ENCODE peak calls at places on chromosome 3, in six cellular contexts. O is NCI-H446, D is dermis blood vessel endothelial cell, G is HT1080, R is M059J, A is Daoy. C is an unnamed sample.

GRCh38 chr3:24460974-24461373 is 33.7 kb downstream of the THRB start:
- DNase-seq in O (no peak), D (no peak), G (no peak), R (peak), A (no peak), C (no peak)

GRCh38 chr3:195213639-195214315 is 57.2 kb downstream of the XXYLT1 start:
- DNase-seq in O (no peak), D (no peak), G (no peak), R (no peak), A (no peak), C (no peak)

GRCh38 chr3:171317133-171317532 is 143.1 kb downstream of the TNIK start:
- DNase-seq in O (peak), D (peak), G (peak), R (peak), A (peak), C (no peak)

GRCh38 chr3:20055020-20055775 is 15.0 kb downstream of the KAT2B start:
- DNase-seq in O (no peak), D (peak), G (no peak), R (no peak), A (no peak), C (no peak)

GRCh38 chr3:37968232-37968631 is 22.4 kb upstream of the VILL start:
- DNase-seq in O (no peak), D (no peak), G (no peak), R (no peak), A (no peak), C (no peak)

GRCh38 chr3:63351159-63352007 is 73.3 kb downstream of the SYNPR start:
- DNase-seq in O (no peak), D (peak), G (peak), R (peak), A (peak), C (peak)

GRCh38 chr3:130459944-130460343 is 57.0 kb upstream of the COL6A6 start:
- DNase-seq in O (no peak), D (no peak), G (no peak), R (no peak), A (no peak), C (no peak)

GRCh38 chr3:25856902-25857518 is 67.1 kb downstream of the OXSM start:
- DNase-seq in O (no peak), D (peak), G (peak), R (peak), A (peak), C (peak)

GRCh38 chr3:39024497-39024896 is 27.2 kb downstream of the SCN11A start:
- DNase-seq in O (no peak), D (no peak), G (no peak), R (no peak), A (no peak), C (no peak)

GRCh38 chr3:73447118-73447517 is 177.6 kb downstream of the PDZRN3 start:
- DNase-seq in O (no peak), D (no peak), G (no peak), R (no peak), A (no peak), C (no peak)

GRCh38 chr3:161913786-161914389 is 417.3 kb downstream of the OTOL1 start:
- DNase-seq in O (no peak), D (peak), G (peak), R (peak), A (peak), C (peak)

GRCh38 chr3:37204314-37204713 is 29.9 kb upstream of the LRRFIP2 start:
- DNase-seq in O (no peak), D (no peak), G (no peak), R (no peak), A (no peak), C (no peak)

GRCh38 chr3:122299872-122300460 is 25.1 kb upstream of the CSTA start:
- DNase-seq in O (no peak), D (peak), G (peak), R (no peak), A (peak), C (peak)

GRCh38 chr3:161274691-161275298 is 53.7 kb downstream of the NMD3 start:
- DNase-seq in O (peak), D (peak), G (peak), R (peak), A (peak), C (peak)

GRCh38 chr3:42691861-42692666 is 6.7 kb downstream of the KLHL40 start:
- DNase-seq in O (no peak), D (no peak), G (no peak), R (no peak), A (no peak), C (no peak)

GRCh38 chr3:17573396-17573795 is 169.0 kb downstream of the TBC1D5 start:
- DNase-seq in O (no peak), D (no peak), G (no peak), R (no peak), A (no peak), C (no peak)

GRCh38 chr3:162287600-162287999 is 791.0 kb downstream of the OTOL1 start:
- DNase-seq in O (no peak), D (no peak), G (no peak), R (no peak), A (no peak), C (no peak)

GRCh38 chr3:15086699-15087098 is 12.2 kb downstream of the RBSN start:
- DNase-seq in O (no peak), D (no peak), G (no peak), R (no peak), A (no peak), C (no peak)

GRCh38 chr3:36677331-36678007 is 86.9 kb downstream of the DCLK3 start:
- DNase-seq in O (no peak), D (no peak), G (peak), R (peak), A (peak), C (peak)

GRCh38 chr3:101255441-101255840 is 64.9 kb downstream of the IMPG2 start:
- DNase-seq in O (no peak), D (no peak), G (no peak), R (no peak), A (no peak), C (peak)

GRCh38 chr3:43647331-43648166 is 25.7 kb upstream of the ANO10 start:
- DNase-seq in O (no peak), D (no peak), G (no peak), R (no peak), A (no peak), C (no peak)

GRCh38 chr3:194056731-194057415 is 79.1 kb upstream of the HES1 start:
- DNase-seq in O (no peak), D (no peak), G (no peak), R (no peak), A (no peak), C (peak)

GRCh38 chr3:127538569-127538968 is 52.0 kb downstream of the TPRA1 start:
- DNase-seq in O (no peak), D (no peak), G (no peak), R (no peak), A (no peak), C (peak)

GRCh38 chr3:177098551-177098950 is 98.7 kb downstream of the TBL1XR1 start:
- DNase-seq in O (no peak), D (no peak), G (no peak), R (no peak), A (no peak), C (no peak)

GRCh38 chr3:109275702-109276293 is 40.5 kb downstream of the DPPA2 start:
- DNase-seq in O (no peak), D (peak), G (peak), R (peak), A (peak), C (peak)

GRCh38 chr3:38985581-38985980 is 66.2 kb downstream of the SCN11A start:
- DNase-seq in O (no peak), D (no peak), G (peak), R (peak), A (no peak), C (no peak)

GRCh38 chr3:151445283-151446001 is 15.4 kb downstream of the IGSF10 start:
- DNase-seq in O (no peak), D (no peak), G (peak), R (peak), A (peak), C (no peak)

GRCh38 chr3:161523916-161524315 is 27.3 kb downstream of the OTOL1 start:
- DNase-seq in O (no peak), D (no peak), G (no peak), R (no peak), A (no peak), C (no peak)